ENCODE peak calls at places on chromosomes 5 and 9, in nine cellular contexts. J, X, Y, O, F, U, A, M and G are unnamed samples.
A peak's percentile ranks its signal among the peaks of the same experiment; 100 is the strongest.

GRCh38 chr9:30382271-30382670 is 2002.2 kb upstream of the ACO1 start:
- DNase-seq in X (no peak), U (no peak), A (no peak), J (no peak), F (no peak), O (no peak), M (no peak), Y (no peak), G (no peak)

GRCh38 chr9:68883224-68883623 is 130.7 kb downstream of the PRKACG start:
- DNase-seq in U (no peak), A (no peak), J (no peak), M (no peak), O (no peak), Y (no peak), F (no peak), X (no peak), G (no peak)

GRCh38 chr9:98874721-98875255 is 67.3 kb downstream of the GALNT12 start:
- DNase-seq in Y (no peak), J (no peak), A (no peak), X (no peak), O (no peak), U (no peak), F (no peak), M (no peak), G (no peak)

GRCh38 chr5:153211052-153211451 is 279.4 kb upstream of the GRIA1 start:
- DNase-seq in F (no peak), M (no peak), X (no peak), Y (no peak), A (no peak), O (no peak), U (no peak), J (no peak), G (no peak)

GRCh38 chr9:131670247-131670681 is 69.6 kb downstream of the RAPGEF1 start:
- DNase-seq in A (no peak), X (no peak), J (no peak), O (no peak), M (no peak), U (no peak), F (no peak), Y (no peak), G (no peak)

GRCh38 chr5:34849253-34849652 is 10.3 kb downstream of the TTC23L start:
- DNase-seq in M (no peak), X (no peak), Y (no peak), J (no peak), U (no peak), A (peak; percentile 30), O (peak; percentile 49), F (no peak), G (no peak)

GRCh38 chr9:115220339-115221009 is 102.5 kb upstream of the TNC start:
- DNase-seq in O (no peak), F (no peak), U (peak; percentile 10), A (no peak), J (no peak), X (no peak), Y (no peak), M (no peak), G (no peak)

GRCh38 chr5:77073667-77074066 is 13.4 kb downstream of the ZBED3 start:
- DNase-seq in J (no peak), O (no peak), F (no peak), Y (no peak), U (no peak), A (peak; percentile 73), X (no peak), M (no peak), G (no peak)

GRCh38 chr5:135571210-135571609 is 7.6 kb downstream of the CXCL14 start:
- DNase-seq in Y (no peak), A (no peak), M (no peak), X (no peak), J (no peak), U (no peak), O (no peak), F (no peak), G (no peak)

GRCh38 chr9:90905079-90905478 is 103.5 kb downstream of the SYK start:
- DNase-seq in Y (no peak), J (no peak), U (no peak), X (no peak), O (no peak), F (no peak), M (peak; percentile 42), A (no peak), G (no peak)

GRCh38 chr5:151608522-151608921 is 17.4 kb upstream of the FAT2 start:
- DNase-seq in U (no peak), M (no peak), A (no peak), J (no peak), Y (no peak), O (no peak), F (no peak), X (no peak), G (no peak)

GRCh38 chr9:126670270-126670669 is 56.5 kb downstream of the LMX1B start:
- DNase-seq in A (no peak), Y (no peak), J (no peak), O (no peak), X (no peak), M (no peak), U (no peak), F (no peak), G (no peak)

GRCh38 chr5:116766470-116766947 is 191.9 kb upstream of the SEMA6A start:
- DNase-seq in O (peak; percentile 94), U (no peak), J (no peak), Y (no peak), F (peak; percentile 57), X (no peak), A (peak; percentile 30), M (peak; percentile 94), G (no peak)

GRCh38 chr9:93701494-93702218 is 125.3 kb downstream of the PHF2 start:
- DNase-seq in F (no peak), X (no peak), J (no peak), U (no peak), A (no peak), Y (no peak), O (no peak), M (no peak), G (no peak)

GRCh38 chr5:33299621-33300208 is 141.1 kb upstream of the TARS1 start:
- DNase-seq in U (peak; percentile 4), X (no peak), O (peak; percentile 62), J (no peak), A (peak; percentile 73), M (peak; percentile 74), Y (no peak), F (peak; percentile 30), G (no peak)

GRCh38 chr5:149730620-149731331 is 666 bp downstream of the PPARGC1B start:
- DNase-seq in M (peak; percentile 32), J (peak; percentile 64), F (peak; percentile 78), Y (no peak), X (no peak), U (peak; percentile 61), A (peak; percentile 43), O (peak; percentile 48), G (peak; percentile 42)

GRCh38 chr9:92403153-92403552 is 1.2 kb downstream of the OGN start:
- DNase-seq in M (no peak), X (no peak), A (no peak), O (no peak), U (no peak), Y (no peak), J (no peak), F (no peak), G (no peak)

GRCh38 chr5:143374496-143375217 is 28.8 kb downstream of the NR3C1 start:
- DNase-seq in M (no peak), J (no peak), X (no peak), O (no peak), F (no peak), Y (no peak), A (no peak), U (no peak), G (no peak)

GRCh38 chr5:149028984-149029383 is 33.9 kb downstream of the SH3TC2 start:
- DNase-seq in U (no peak), O (no peak), J (no peak), Y (no peak), A (no peak), M (no peak), F (no peak), X (no peak), G (no peak)

GRCh38 chr5:38451372-38451735 is 105.1 kb downstream of the LIFR start:
- DNase-seq in A (no peak), U (no peak), O (no peak), J (no peak), X (no peak), Y (no peak), M (no peak), F (no peak), G (no peak)

GRCh38 chr5:154238776-154239481 is 48.4 kb downstream of the GALNT10 start:
- DNase-seq in X (no peak), O (no peak), Y (no peak), U (no peak), J (no peak), A (no peak), M (no peak), F (peak; percentile 42), G (no peak)

GRCh38 chr5:74517700-74518099 is 122.8 kb downstream of the ENC1 start:
- DNase-seq in O (peak; percentile 63), M (peak; percentile 93), A (peak; percentile 76), Y (no peak), U (no peak), X (no peak), F (no peak), J (no peak), G (no peak)

GRCh38 chr9:111828193-111828592 is 33.5 kb upstream of the SHOC1 start:
- DNase-seq in Y (no peak), F (no peak), U (peak; percentile 22), X (no peak), O (peak; percentile 17), M (no peak), A (peak; percentile 41), J (no peak), G (no peak)

GRCh38 chr5:40477856-40478546 is 201.7 kb upstream of the PTGER4 start:
- DNase-seq in O (peak; percentile 86), J (no peak), A (peak; percentile 93), X (no peak), M (no peak), U (no peak), F (no peak), Y (no peak), G (no peak)

GRCh38 chr5:145619806-145620205 is 215.3 kb downstream of the PRELID2 start:
- DNase-seq in M (no peak), A (peak; percentile 3), X (no peak), Y (no peak), J (no peak), U (no peak), O (no peak), F (no peak), G (no peak)

GRCh38 chr5:143051244-143052058 is 281.3 kb downstream of the ARHGAP26 start:
- DNase-seq in J (no peak), U (peak; percentile 6), M (peak; percentile 67), F (no peak), Y (no peak), X (no peak), O (peak; percentile 70), A (peak; percentile 77), G (no peak)

GRCh38 chr5:150780816-150781221 is 2.3 kb downstream of the SMIM3 start:
- DNase-seq in J (no peak), Y (no peak), F (no peak), O (no peak), A (peak; percentile 81), M (no peak), X (no peak), U (no peak), G (no peak)

GRCh38 chr9:123887837-123888236 is 42.1 kb downstream of the DENND1A start:
- DNase-seq in X (no peak), A (no peak), Y (no peak), M (no peak), O (no peak), J (no peak), U (no peak), F (no peak), G (no peak)

GRCh38 chr5:97998946-97999345 is 774.5 kb upstream of the RGMB start:
- DNase-seq in M (no peak), F (no peak), O (no peak), X (no peak), Y (no peak), A (no peak), J (no peak), U (no peak), G (no peak)

GRCh38 chr5:31100781-31101180 is 92.7 kb upstream of the CDH6 start:
- DNase-seq in O (no peak), X (no peak), J (no peak), M (no peak), F (no peak), Y (no peak), A (no peak), U (no peak), G (no peak)

GRCh38 chr5:87572611-87573010 is 159.9 kb upstream of the CCNH start:
- DNase-seq in J (no peak), Y (no peak), O (no peak), F (no peak), A (no peak), X (no peak), U (no peak), M (no peak), G (no peak)